ENCODE peak calls at places on chromosomes 6 and 20, in five cellular contexts. T is HepG2, O is GM12878, S is K562, V is H1. Z is an unnamed sample.

GRCh38 chr6:158060447-158061360 is 79.0 kb downstream of the SYNJ2 start:
- DNase-seq in O (no peak), T (no peak), S (no peak), V (no peak), Z (peak)

GRCh38 chr20:3251806-3252205 is 12.8 kb upstream of the SLC4A11 start:
- DNase-seq in S (no peak), T (no peak), V (no peak), O (no peak), Z (no peak)

GRCh38 chr6:166617359-166617758 is 9.7 kb downstream of the RPS6KA2 start:
- DNase-seq in T (no peak), V (no peak), S (no peak), O (no peak), Z (no peak)

GRCh38 chr6:43689421-43689820 is 1.8 kb upstream of the MRPS18A start:
- DNase-seq in O (no peak), S (no peak), V (no peak), T (no peak), Z (no peak)

GRCh38 chr20:1927217-1927616 is 32.0 kb downstream of the SIRPA start:
- DNase-seq in S (no peak), O (no peak), V (no peak), T (no peak), Z (no peak)

GRCh38 chr6:47478233-47479155 is 905 bp downstream of the CD2AP start:
- DNase-seq in T (peak), V (no peak), S (peak), O (no peak), Z (peak)

GRCh38 chr20:16966276-16966880 is 218.2 kb downstream of the OTOR start:
- DNase-seq in T (no peak), V (no peak), O (no peak), S (no peak), Z (no peak)

GRCh38 chr6:157017861-157018260 is 240.7 kb downstream of the ARID1B start:
- DNase-seq in S (no peak), T (no peak), V (no peak), O (no peak), Z (no peak)

GRCh38 chr6:134077301-134077700 is 24.9 kb upstream of the SLC2A12 start:
- DNase-seq in S (peak), T (no peak), O (no peak), V (no peak), Z (no peak)

GRCh38 chr6:36666726-36667591 is 11.6 kb upstream of the CDKN1A start:
- DNase-seq in V (no peak), S (peak), T (peak), O (peak), Z (peak)

GRCh38 chr6:73514746-73515110 is 6.1 kb downstream of the EEF1A1 start:
- DNase-seq in S (no peak), V (no peak), T (no peak), O (no peak), Z (peak)

GRCh38 chr6:28226460-28226859 is 1.4 kb downstream of the ZSCAN9 start:
- DNase-seq in T (no peak), V (no peak), S (no peak), O (no peak), Z (no peak)

GRCh38 chr6:28220164-28221133 is 4.6 kb upstream of the ZSCAN9 start:
- DNase-seq in S (peak), O (no peak), V (no peak), T (no peak), Z (no peak)

GRCh38 chr6:28224131-28225055 is 682 bp upstream of the ZSCAN9 start:
- DNase-seq in S (no peak), O (no peak), V (no peak), T (no peak), Z (peak)

GRCh38 chr6:28225056-28225834 is at the start of gene ZSCAN9:
- DNase-seq in O (peak), V (peak), S (peak), T (peak), Z (peak)
- TF ChIP-seq CREB1 in O (peak), V (peak), S (peak), T (no peak), Z (peak)

GRCh38 chr6:14516947-14517346 is 399.4 kb downstream of the CD83 start:
- DNase-seq in V (no peak), T (no peak), S (no peak), O (no peak), Z (no peak)
- H2AFZ ChIP-seq in V (no peak), T (no peak), S (peak), O (no peak), Z (no peak)

DNA sequence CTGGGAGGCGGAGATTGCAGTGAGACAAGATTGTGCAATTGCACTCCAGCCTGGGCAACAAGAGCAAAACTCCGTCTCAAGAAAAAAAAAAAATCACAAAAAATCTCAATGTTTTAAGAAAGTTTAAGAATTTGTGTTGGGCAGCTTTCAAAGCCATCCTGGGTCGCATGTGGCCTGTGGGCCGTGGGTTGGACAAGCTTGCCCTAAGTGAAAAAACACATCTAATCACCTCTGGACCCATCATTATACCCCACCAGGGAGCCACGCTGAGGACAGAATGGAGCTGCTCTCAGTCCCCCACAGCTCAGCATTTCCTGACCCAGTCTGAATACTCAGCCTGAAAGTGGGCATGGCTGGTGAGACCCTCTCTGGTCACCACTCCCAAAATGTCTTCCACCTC is 129.3 kb downstream of the PRND start:
- DNase-seq in S (no peak), T (no peak), V (no peak), O (no peak), Z (no peak)
- TF ChIP-seq CREB1 in S (no peak), T (no peak), V (no peak), O (no peak), Z (no peak)

GRCh38 chr20:63415418-63416108 is 54.4 kb upstream of the CHRNA4 start:
- DNase-seq in V (no peak), T (no peak), S (no peak), O (no peak), Z (no peak)

GRCh38 chr20:63413963-63414684 is 53.0 kb upstream of the CHRNA4 start:
- DNase-seq in S (no peak), V (no peak), T (no peak), O (no peak), Z (no peak)

GRCh38 chr20:63413323-63413722 is 52.2 kb upstream of the CHRNA4 start:
- DNase-seq in S (no peak), T (no peak), O (no peak), V (no peak), Z (no peak)

GRCh38 chr20:63416109-63416430 is 54.9 kb upstream of the CHRNA4 start:
- DNase-seq in O (no peak), V (no peak), T (no peak), S (no peak), Z (no peak)

GRCh38 chr20:63414720-63415417 is 53.7 kb upstream of the CHRNA4 start:
- DNase-seq in S (no peak), O (no peak), V (no peak), T (no peak), Z (no peak)
- H2AFZ ChIP-seq in S (no peak), O (no peak), V (no peak), T (no peak), Z (no peak)

GRCh38 chr6:110356778-110357177 is 1.4 kb downstream of the METTL24 start:
- DNase-seq in T (no peak), V (no peak), O (no peak), S (no peak), Z (peak)

GRCh38 chr6:110355031-110355430 is 3.1 kb downstream of the METTL24 start:
- DNase-seq in S (no peak), V (no peak), T (no peak), O (no peak), Z (peak)

GRCh38 chr6:110357298-110357695 is 852 bp downstream of the METTL24 start:
- DNase-seq in V (no peak), S (no peak), O (no peak), T (no peak), Z (no peak)

GRCh38 chr6:110357696-110358535 is at the start of gene METTL24:
- DNase-seq in O (no peak), S (no peak), V (no peak), T (no peak), Z (peak)

DNA sequence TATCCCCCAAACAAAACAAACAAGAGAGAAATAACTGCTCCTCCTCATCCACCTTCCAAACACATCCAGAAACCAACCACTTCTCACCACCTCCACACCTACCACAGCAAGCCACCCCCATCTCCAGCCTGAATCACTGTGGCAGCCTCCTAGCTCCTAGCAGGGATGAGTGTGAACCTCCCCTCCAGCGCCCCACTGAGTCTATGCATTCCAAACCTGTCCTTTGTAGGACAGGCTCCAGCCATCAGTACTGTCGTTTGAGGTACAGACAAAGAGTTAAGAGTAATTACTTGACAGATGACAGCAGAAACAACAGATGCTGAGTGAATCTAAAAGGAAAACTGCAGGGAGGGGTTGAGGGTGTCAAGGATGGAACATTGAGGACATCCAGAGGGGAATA is 2.4 kb downstream of the METTL24 start:
- DNase-seq in S (no peak), T (no peak), O (no peak), V (no peak), Z (peak)
- TF ChIP-seq CREB1 in S (no peak), T (no peak), O (no peak), V (no peak), Z (no peak)

GRCh38 chr6:30490031-30490876 is 945 bp downstream of the HLA-E start:
- DNase-seq in O (peak), S (peak), V (no peak), T (no peak), Z (peak)
- H2AFZ ChIP-seq in O (no peak), S (peak), V (peak), T (no peak), Z (peak)

DNA sequence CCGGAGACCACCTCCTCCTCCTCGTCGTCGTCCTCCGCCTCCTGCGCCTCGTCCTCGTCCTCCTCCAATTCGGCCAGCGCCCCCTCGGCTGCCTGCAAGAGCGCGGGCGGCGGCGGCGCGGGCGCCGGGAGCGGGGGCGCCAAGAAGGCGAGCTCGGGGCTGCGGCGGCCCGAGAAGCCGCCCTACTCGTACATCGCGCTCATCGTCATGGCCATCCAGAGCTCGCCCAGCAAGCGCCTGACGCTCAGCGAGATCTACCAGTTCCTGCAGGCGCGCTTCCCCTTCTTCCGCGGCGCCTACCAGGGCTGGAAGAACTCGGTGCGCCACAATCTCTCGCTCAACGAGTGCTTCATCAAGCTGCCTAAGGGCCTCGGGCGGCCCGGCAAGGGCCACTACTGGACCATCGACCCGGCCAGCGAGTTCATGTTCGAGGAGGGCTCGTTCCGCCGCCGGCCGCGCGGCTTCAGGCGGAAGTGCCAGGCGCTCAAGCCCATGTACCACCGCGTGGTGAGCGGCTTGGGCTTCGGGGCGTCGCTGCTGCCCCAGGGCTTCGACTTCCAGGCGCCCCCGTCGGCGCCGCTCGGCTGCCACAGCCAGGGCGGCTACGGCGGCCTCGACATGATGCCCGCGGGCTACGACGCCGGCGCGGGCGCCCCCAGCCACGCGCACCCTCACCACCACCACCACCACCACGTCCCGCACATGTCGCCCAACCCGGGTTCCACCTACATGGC is 862 bp downstream of the FOXF2 start:
- DNase-seq in V (no peak), T (no peak), S (no peak), O (no peak), Z (peak)
- TF ChIP-seq CREB1 in V (no peak), T (no peak), S (no peak), O (no peak), Z (no peak)

Z was measured in GM23338.